ENCODE peak calls at places on chromosomes 4 and X, in five cellular contexts. A is mesenteric fat pad; Q is fibroblast of lung; P is cardiac fibroblast; T is stimulated activated CD4-positive, alpha-beta T cell treated with anti-CD3 and anti-CD28 coated beads, Interleukin-15, amount 100 ng/mL, for 1 hour. C is an unnamed sample.

GRCh38 chr4:31918891-31919290 is 1198.7 kb downstream of the PCDH7 start:
- DNase-seq in P (peak), Q (no peak), T (no peak), A (no peak), C (no peak)

GRCh38 chrX:16526003-16526402 is 124.0 kb upstream of the S100G start:
- DNase-seq in P (no peak), A (no peak), Q (no peak), T (no peak), C (no peak)

GRCh38 chr4:139559095-139559490 is 3.1 kb upstream of the SETD7 start:
- DNase-seq in A (no peak), P (no peak), Q (no peak), T (no peak), C (no peak)

GRCh38 chrX:17291998-17292658 is 82.9 kb upstream of the NHS start:
- DNase-seq in Q (peak), A (no peak), P (no peak), T (no peak), C (no peak)

GRCh38 chr4:37188100-37188499 is 56.4 kb upstream of the NWD2 start:
- DNase-seq in Q (no peak), P (no peak), T (no peak), A (no peak), C (no peak)

GRCh38 chrX:38061335-38061734 is 55.0 kb downstream of the SYTL5 start:
- DNase-seq in T (no peak), A (no peak), Q (peak), P (no peak), C (peak)

GRCh38 chr4:53541577-53542206 is 49.6 kb downstream of the LNX1 start:
- DNase-seq in Q (peak), P (peak), T (no peak), A (no peak), C (peak)

GRCh38 chrX:102517331-102517730 is 792 bp upstream of the TMSB15A start:
- DNase-seq in A (no peak), Q (peak), P (peak), T (no peak), C (peak)

GRCh38 chr4:39609454-39609911 is 29.2 kb downstream of the SMIM14 start:
- DNase-seq in A (no peak), T (no peak), P (no peak), Q (peak), C (no peak)

GRCh38 chrX:46704767-46705386 is 54.0 kb downstream of the SLC9A7 start:
- DNase-seq in T (no peak), A (no peak), Q (peak), P (peak), C (peak)

GRCh38 chrX:150465856-150466775 is 102.3 kb upstream of the MTM1 start:
- DNase-seq in A (no peak), Q (no peak), T (no peak), P (no peak), C (no peak)

GRCh38 chr4:24330198-24330972 is 254.0 kb downstream of the DHX15 start:
- DNase-seq in T (no peak), A (no peak), Q (peak), P (peak), C (no peak)

GRCh38 chr4:79395883-79396282 is 12.1 kb downstream of the GK2 start:
- DNase-seq in A (no peak), Q (no peak), T (no peak), P (no peak), C (no peak)

GRCh38 chr4:16627999-16628398 is 270.4 kb downstream of the LDB2 start:
- DNase-seq in P (peak), T (no peak), Q (peak), A (no peak), C (peak)

GRCh38 chr4:86054676-86055075 is 305.2 kb downstream of the MAPK10 start:
- DNase-seq in A (no peak), Q (no peak), P (no peak), T (no peak), C (no peak)